ENCODE peak calls at places on chromosomes 3 and 15, in seven cellular contexts. One of them, this sample, is unnamed. For H3K36me3, the result is how much of the 10 kb centered on the place peaks cover.

GRCh38 chr3:41674449-41674848 is 287.5 kb downstream of the ULK4 start:
- DNase-seq in body of pancreas: no peak
- DNase-seq in OCI-LY7: no peak
- DNase-seq in astrocyte: no peak
- DNase-seq in heart right ventricle: no peak
- DNase-seq in PC-9: no peak
- DNase-seq in pancreas: no peak
- DNase-seq in this sample: no peak

GRCh38 chr3:61802772-61803171 is 241.4 kb downstream of the PTPRG start:
- DNase-seq in body of pancreas: no peak
- DNase-seq in astrocyte: no peak
- DNase-seq in OCI-LY7: no peak
- DNase-seq in PC-9: no peak
- DNase-seq in pancreas: no peak
- DNase-seq in heart right ventricle: no peak
- DNase-seq in this sample: no peak

GRCh38 chr15:41791547-41791937 is 17.3 kb downstream of the MAPKBP1 start:
- DNase-seq in astrocyte: no peak
- DNase-seq in heart right ventricle: no peak
- DNase-seq in OCI-LY7: no peak
- DNase-seq in PC-9: no peak
- DNase-seq in pancreas: no peak
- DNase-seq in body of pancreas: no peak
- DNase-seq in this sample: no peak

GRCh38 chr15:62895905-62896316 is 146.6 kb upstream of the TPM1 start:
- DNase-seq in PC-9: no peak
- DNase-seq in OCI-LY7: no peak
- DNase-seq in body of pancreas: no peak
- DNase-seq in astrocyte: peak
- DNase-seq in heart right ventricle: no peak
- DNase-seq in pancreas: no peak
- DNase-seq in this sample: no peak

GRCh38 chr15:41967506-41968206 is 4.7 kb downstream of the EHD4 start:
- DNase-seq in pancreas: peak
- DNase-seq in OCI-LY7: peak
- DNase-seq in body of pancreas: no peak
- DNase-seq in astrocyte: peak
- DNase-seq in PC-9: no peak
- DNase-seq in heart right ventricle: no peak
- DNase-seq in this sample: no peak

GRCh38 chr15:50828610-50829206 is 63.2 kb upstream of the SPPL2A start:
- DNase-seq in body of pancreas: no peak
- DNase-seq in PC-9: peak
- DNase-seq in pancreas: no peak
- DNase-seq in OCI-LY7: no peak
- DNase-seq in astrocyte: peak
- DNase-seq in heart right ventricle: no peak
- DNase-seq in this sample: peak

GRCh38 chr3:149620291-149621020 is 37.4 kb downstream of the WWTR1 start:
- DNase-seq in heart right ventricle: no peak
- DNase-seq in PC-9: no peak
- DNase-seq in body of pancreas: no peak
- DNase-seq in astrocyte: peak
- DNase-seq in OCI-LY7: no peak
- DNase-seq in pancreas: no peak
- DNase-seq in this sample: peak

GRCh38 chr3:94159062-94159726 is 96.3 kb downstream of the NSUN3 start:
- DNase-seq in body of pancreas: peak
- DNase-seq in pancreas: no peak
- DNase-seq in PC-9: peak
- DNase-seq in OCI-LY7: no peak
- DNase-seq in heart right ventricle: no peak
- DNase-seq in astrocyte: peak
- DNase-seq in this sample: peak

GRCh38 chr3:129741794-129742193 is 135.3 kb upstream of the PLXND1 start:
- DNase-seq in OCI-LY7: no peak
- DNase-seq in PC-9: no peak
- DNase-seq in pancreas: no peak
- DNase-seq in heart right ventricle: no peak
- DNase-seq in body of pancreas: no peak
- DNase-seq in astrocyte: peak
- DNase-seq in this sample: no peak

GRCh38 chr3:74534611-74535010 is 79.8 kb downstream of the CNTN3 start:
- DNase-seq in body of pancreas: no peak
- DNase-seq in PC-9: no peak
- DNase-seq in pancreas: no peak
- DNase-seq in OCI-LY7: no peak
- DNase-seq in astrocyte: no peak
- DNase-seq in heart right ventricle: no peak
- DNase-seq in this sample: no peak

GRCh38 chr3:21158801-21159564 is 592.0 kb downstream of the ZNF385D start:
- DNase-seq in pancreas: no peak
- DNase-seq in PC-9: no peak
- DNase-seq in OCI-LY7: no peak
- DNase-seq in heart right ventricle: no peak
- DNase-seq in body of pancreas: no peak
- DNase-seq in astrocyte: peak
- DNase-seq in this sample: peak

GRCh38 chr15:40891810-40892448 is 2.3 kb upstream of the VPS18 start:
- DNase-seq in heart right ventricle: no peak
- DNase-seq in OCI-LY7: peak
- DNase-seq in PC-9: peak
- DNase-seq in astrocyte: no peak
- DNase-seq in pancreas: peak
- DNase-seq in body of pancreas: peak
- DNase-seq in this sample: no peak

GRCh38 chr15:68431792-68432401 is at the start of gene ITGA11:
- DNase-seq in PC-9: peak
- DNase-seq in pancreas: peak
- DNase-seq in OCI-LY7: no peak
- DNase-seq in body of pancreas: peak
- DNase-seq in heart right ventricle: peak
- DNase-seq in astrocyte: peak
- DNase-seq in this sample: no peak

GRCh38 chr15:57541805-57542504 is 49.7 kb upstream of the MYZAP start:
- DNase-seq in body of pancreas: peak
- DNase-seq in astrocyte: peak
- DNase-seq in PC-9: peak
- DNase-seq in heart right ventricle: peak
- DNase-seq in pancreas: no peak
- DNase-seq in OCI-LY7: peak
- DNase-seq in this sample: peak

GRCh38 chr15:63212050-63212973 is 22.9 kb downstream of the RAB8B start:
- DNase-seq in OCI-LY7: no peak
- DNase-seq in body of pancreas: no peak
- DNase-seq in pancreas: no peak
- DNase-seq in PC-9: peak
- DNase-seq in heart right ventricle: no peak
- DNase-seq in astrocyte: peak
- DNase-seq in this sample: peak

GRCh38 chr3:120622870-120623718 is 27.0 kb downstream of the NDUFB4 start:
- DNase-seq in body of pancreas: no peak
- DNase-seq in astrocyte: peak
- DNase-seq in PC-9: peak
- DNase-seq in OCI-LY7: peak
- DNase-seq in pancreas: no peak
- DNase-seq in heart right ventricle: no peak
- DNase-seq in this sample: peak

GRCh38 chr3:71984843-71985594 is 200.1 kb upstream of the PROK2 start:
- DNase-seq in pancreas: no peak
- DNase-seq in body of pancreas: no peak
- DNase-seq in heart right ventricle: no peak
- DNase-seq in OCI-LY7: peak
- DNase-seq in PC-9: no peak
- DNase-seq in astrocyte: no peak
- DNase-seq in this sample: no peak

GRCh38 chr3:127791221-127791913 is 30.9 kb downstream of the MGLL start:
- DNase-seq in body of pancreas: no peak
- DNase-seq in astrocyte: peak
- DNase-seq in PC-9: peak
- DNase-seq in pancreas: no peak
- DNase-seq in OCI-LY7: peak
- DNase-seq in heart right ventricle: no peak
- DNase-seq in this sample: peak

GRCh38 chr3:101998256-101998926 is 149.1 kb downstream of the NFKBIZ start:
- DNase-seq in pancreas: no peak
- DNase-seq in OCI-LY7: peak
- DNase-seq in body of pancreas: no peak
- DNase-seq in astrocyte: no peak
- DNase-seq in heart right ventricle: no peak
- DNase-seq in PC-9: no peak
- DNase-seq in this sample: peak
- TF ChIP-seq CTCF in pancreas: no peak
- TF ChIP-seq CTCF in OCI-LY7: peak
- TF ChIP-seq CTCF in body of pancreas: no peak
- TF ChIP-seq CTCF in astrocyte: no peak
- TF ChIP-seq CTCF in heart right ventricle: no peak
- TF ChIP-seq CTCF in PC-9: peak
- TF ChIP-seq CTCF in this sample: no peak

GRCh38 chr3:195171093-195171873 is 99.7 kb downstream of the XXYLT1 start:
- DNase-seq in heart right ventricle: no peak
- DNase-seq in pancreas: no peak
- DNase-seq in body of pancreas: no peak
- DNase-seq in OCI-LY7: no peak
- DNase-seq in astrocyte: no peak
- DNase-seq in PC-9: no peak
- DNase-seq in this sample: no peak
- H3K4me3 ChIP-seq in heart right ventricle: no peak
- H3K4me3 ChIP-seq in pancreas: no peak
- H3K4me3 ChIP-seq in body of pancreas: no peak
- H3K4me3 ChIP-seq in OCI-LY7: no peak
- H3K4me3 ChIP-seq in astrocyte: no peak
- H3K4me3 ChIP-seq in PC-9: no peak
- H3K4me3 ChIP-seq in this sample: no peak

GRCh38 chr15:43185161-43186002 is at the start of gene CCNDBP1:
- DNase-seq in pancreas: peak
- DNase-seq in PC-9: peak
- DNase-seq in astrocyte: peak
- DNase-seq in body of pancreas: peak
- DNase-seq in heart right ventricle: peak
- DNase-seq in OCI-LY7: peak
- DNase-seq in this sample: peak

GRCh38 chr15:43186003-43186353 is 775 bp downstream of the CCNDBP1 start:
- DNase-seq in PC-9: peak
- DNase-seq in OCI-LY7: no peak
- DNase-seq in body of pancreas: no peak
- DNase-seq in astrocyte: no peak
- DNase-seq in heart right ventricle: no peak
- DNase-seq in pancreas: peak
- DNase-seq in this sample: no peak

GRCh38 chr15:43187544-43188155 is 2.4 kb downstream of the CCNDBP1 start:
- DNase-seq in heart right ventricle: no peak
- DNase-seq in OCI-LY7: peak
- DNase-seq in pancreas: no peak
- DNase-seq in body of pancreas: no peak
- DNase-seq in astrocyte: peak
- DNase-seq in PC-9: no peak
- DNase-seq in this sample: no peak

GRCh38 chr15:43190178-43190577 is 5.0 kb downstream of the CCNDBP1 start:
- DNase-seq in PC-9: no peak
- DNase-seq in OCI-LY7: no peak
- DNase-seq in heart right ventricle: peak
- DNase-seq in body of pancreas: peak
- DNase-seq in astrocyte: peak
- DNase-seq in pancreas: peak
- DNase-seq in this sample: no peak

GRCh38 chr15:43189296-43189695 is 4.1 kb downstream of the CCNDBP1 start:
- DNase-seq in pancreas: no peak
- DNase-seq in heart right ventricle: no peak
- DNase-seq in body of pancreas: no peak
- DNase-seq in PC-9: no peak
- DNase-seq in astrocyte: no peak
- DNase-seq in OCI-LY7: no peak
- DNase-seq in this sample: no peak
- H3K36me3 ChIP-seq in pancreas: under half
- H3K36me3 ChIP-seq in heart right ventricle: under half
- H3K36me3 ChIP-seq in body of pancreas: under half
- H3K36me3 ChIP-seq in PC-9: under half
- H3K36me3 ChIP-seq in astrocyte: under half
- H3K36me3 ChIP-seq in OCI-LY7: half or more
- H3K36me3 ChIP-seq in this sample: under half

GRCh38 chr3:122247825-122248185 is 64.3 kb downstream of the CASR start:
- DNase-seq in pancreas: no peak
- DNase-seq in heart right ventricle: no peak
- DNase-seq in body of pancreas: peak
- DNase-seq in PC-9: no peak
- DNase-seq in astrocyte: peak
- DNase-seq in OCI-LY7: peak
- DNase-seq in this sample: no peak

GRCh38 chr3:122247087-122247824 is 63.8 kb downstream of the CASR start:
- DNase-seq in astrocyte: no peak
- DNase-seq in PC-9: no peak
- DNase-seq in pancreas: no peak
- DNase-seq in heart right ventricle: no peak
- DNase-seq in body of pancreas: no peak
- DNase-seq in OCI-LY7: peak
- DNase-seq in this sample: no peak

GRCh38 chr3:122251428-122251827 is 68.0 kb downstream of the CASR start:
- DNase-seq in PC-9: no peak
- DNase-seq in OCI-LY7: peak
- DNase-seq in heart right ventricle: no peak
- DNase-seq in body of pancreas: no peak
- DNase-seq in pancreas: no peak
- DNase-seq in astrocyte: no peak
- DNase-seq in this sample: no peak

GRCh38 chr3:122246214-122246613 is 62.7 kb downstream of the CASR start:
- DNase-seq in pancreas: no peak
- DNase-seq in OCI-LY7: no peak
- DNase-seq in heart right ventricle: no peak
- DNase-seq in body of pancreas: no peak
- DNase-seq in astrocyte: peak
- DNase-seq in PC-9: no peak
- DNase-seq in this sample: no peak

DNA sequence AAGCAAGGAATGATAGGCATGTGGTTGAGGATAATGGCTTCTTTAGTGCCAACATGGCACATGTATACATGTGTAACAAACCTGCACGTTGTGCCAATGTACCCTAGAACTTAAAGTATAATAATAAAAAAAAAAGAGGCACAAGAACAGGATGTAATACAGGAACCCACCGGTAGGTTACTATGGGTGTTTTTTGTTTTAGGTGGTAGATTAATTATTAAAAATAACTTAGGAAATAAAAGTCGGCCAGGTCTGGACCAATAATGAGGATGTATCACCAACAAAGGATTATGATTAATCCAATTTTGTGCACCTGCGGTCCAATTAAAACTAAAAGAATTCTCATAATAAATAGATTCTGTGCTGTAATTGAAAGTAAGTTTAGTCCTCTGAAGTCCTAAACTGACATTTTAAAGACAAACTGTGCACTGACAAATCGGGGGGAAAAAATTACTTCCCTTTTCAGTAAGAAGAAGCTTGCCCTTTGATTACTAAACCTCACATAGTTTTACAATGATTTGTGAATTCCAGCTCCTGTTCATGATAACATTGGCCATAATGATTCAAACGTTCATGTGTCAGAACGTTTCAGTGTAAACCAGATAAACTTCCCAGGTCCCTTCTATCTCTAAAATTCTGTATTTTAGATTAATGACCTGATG is 62.2 kb downstream of the CASR start:
- DNase-seq in OCI-LY7: peak
- DNase-seq in PC-9: no peak
- DNase-seq in astrocyte: peak
- DNase-seq in body of pancreas: no peak
- DNase-seq in pancreas: no peak
- DNase-seq in heart right ventricle: no peak
- DNase-seq in this sample: no peak
- TF ChIP-seq CTCF in OCI-LY7: peak
- TF ChIP-seq CTCF in PC-9: peak
- TF ChIP-seq CTCF in astrocyte: no peak
- TF ChIP-seq CTCF in body of pancreas: peak
- TF ChIP-seq CTCF in pancreas: peak
- TF ChIP-seq CTCF in heart right ventricle: no peak
- TF ChIP-seq CTCF in this sample: no peak